ENCODE peak calls at places on chromosomes 12 and 14, in five cellular contexts. N, O, J, I and P are unnamed samples.

GRCh38 chr14:54893151-54893760 is 9.4 kb downstream of the GCH1 start:
- DNase-seq in N (peak), J (no peak), I (no peak), O (peak), P (no peak)

GRCh38 chr14:24037658-24038037 is 14.2 kb upstream of the CARMIL3 start:
- DNase-seq in I (peak), J (no peak), O (no peak), N (no peak), P (no peak)

GRCh38 chr12:117875652-117876491 is 92.9 kb downstream of the KSR2 start:
- DNase-seq in N (peak), J (no peak), I (no peak), O (peak), P (no peak)

GRCh38 chr14:83133986-83134664 is 1600.5 kb upstream of the SEL1L start:
- DNase-seq in O (no peak), N (no peak), I (no peak), J (no peak), P (no peak)

GRCh38 chr14:68749487-68750475 is 43.1 kb downstream of the ZFP36L1 start:
- DNase-seq in J (no peak), N (no peak), O (no peak), I (no peak), P (no peak)

GRCh38 chr12:41981758-41982157 is 162.9 kb downstream of the GXYLT1 start:
- DNase-seq in I (no peak), J (no peak), O (no peak), N (no peak), P (no peak)

GRCh38 chr12:107129315-107129930 is 36.1 kb upstream of the CRY1 start:
- DNase-seq in O (no peak), I (no peak), N (no peak), J (no peak), P (no peak)

GRCh38 chr12:109612975-109613502 is 39.4 kb downstream of the MVK start:
- DNase-seq in O (no peak), J (no peak), N (no peak), I (no peak), P (no peak)

GRCh38 chr14:55733609-55734008 is 153.6 kb downstream of the KTN1 start:
- DNase-seq in N (no peak), J (no peak), I (no peak), O (no peak), P (no peak)

GRCh38 chr14:57988445-57988844 is 122.6 kb upstream of the SLC35F4 start:
- DNase-seq in I (no peak), N (no peak), J (no peak), O (no peak), P (no peak)

GRCh38 chr14:92701826-92702225 is 46.6 kb downstream of the LGMN start:
- DNase-seq in N (no peak), I (no peak), O (no peak), J (no peak), P (no peak)

GRCh38 chr12:121947966-121948365 is 29.6 kb downstream of the CFAP251 start:
- DNase-seq in J (no peak), I (no peak), N (no peak), O (no peak), P (no peak)

GRCh38 chr12:28191018-28191595 is 851 bp downstream of the CCDC91 start:
- DNase-seq in I (no peak), J (peak), O (no peak), N (peak), P (peak)

GRCh38 chr12:89960011-89960507 is 251.4 kb upstream of the ATP2B1 start:
- DNase-seq in J (no peak), I (no peak), O (no peak), N (no peak), P (no peak)